ENCODE peak calls at places on chromosomes 7 and 10, in eight cellular contexts. Z, U, Y, M, B, O, W and Q are unnamed samples.

GRCh38 chr7:82722946-82723345 is 279.4 kb upstream of the CACNA2D1 start:
- DNase-seq in M (no peak), Z (no peak), O (no peak), W (no peak), Y (no peak), U (no peak), B (no peak), Q (no peak)

GRCh38 chr7:128398016-128398840 is 11.6 kb downstream of the IMPDH1 start:
- DNase-seq in B (peak), W (peak), Y (no peak), M (peak), Z (peak), O (peak), U (peak), Q (no peak)

GRCh38 chr7:47763063-47763974 is 181.4 kb upstream of the TNS3 start:
- DNase-seq in Z (no peak), B (peak), U (peak), O (peak), M (no peak), W (no peak), Y (no peak), Q (no peak)

GRCh38 chr10:1166101-1166827 is 110.1 kb downstream of the WDR37 start:
- DNase-seq in Y (no peak), Z (no peak), U (no peak), M (no peak), B (no peak), O (peak), W (no peak), Q (no peak)

GRCh38 chr7:129762387-129762969 is 151.0 kb downstream of the NRF1 start:
- DNase-seq in Z (no peak), W (no peak), M (no peak), Y (no peak), B (no peak), U (no peak), O (no peak), Q (no peak)

GRCh38 chr7:103391976-103392375 is 44.5 kb downstream of the PSMC2 start:
- DNase-seq in U (no peak), W (no peak), M (no peak), Y (no peak), B (peak), Z (no peak), O (no peak), Q (no peak)

GRCh38 chr10:89633484-89633883 is 11.6 kb downstream of the PANK1 start:
- DNase-seq in W (no peak), B (peak), U (no peak), M (no peak), Z (no peak), O (no peak), Y (peak), Q (no peak)

GRCh38 chr10:94172332-94172731 is 178.6 kb downstream of the PLCE1 start:
- DNase-seq in O (no peak), B (peak), W (no peak), Z (no peak), M (no peak), Y (no peak), U (no peak), Q (no peak)

GRCh38 chr10:8130973-8131911 is 76.8 kb downstream of the GATA3 start:
- DNase-seq in W (no peak), U (no peak), Z (no peak), B (peak), M (no peak), O (no peak), Y (peak), Q (peak)

GRCh38 chr10:100347568-100348195 is 649 bp downstream of the SCD start:
- DNase-seq in Y (no peak), B (no peak), U (peak), W (no peak), O (no peak), Z (no peak), M (no peak), Q (no peak)

GRCh38 chr10:71708301-71708703 is 11.3 kb downstream of the C10orf105 start:
- DNase-seq in O (peak), M (peak), Z (no peak), B (no peak), Y (no peak), W (peak), U (peak), Q (peak)

GRCh38 chr10:124010024-124010423 is 83.4 kb downstream of the CHST15 start:
- DNase-seq in Z (no peak), U (no peak), Y (no peak), O (no peak), M (no peak), B (no peak), W (no peak), Q (no peak)

GRCh38 chr7:128737867-128738390 is 1.2 kb upstream of the CALU start:
- DNase-seq in Z (no peak), W (no peak), M (no peak), U (no peak), Y (peak), B (peak), O (no peak), Q (no peak)

GRCh38 chr7:33152087-33152486 is 22.7 kb downstream of the BBS9 start:
- DNase-seq in U (no peak), O (no peak), Y (no peak), Z (no peak), W (no peak), B (no peak), M (no peak), Q (no peak)

GRCh38 chr10:21927601-21928000 is 75.9 kb downstream of the DNAJC1 start:
- DNase-seq in W (no peak), Y (no peak), O (no peak), Z (no peak), M (no peak), B (peak), U (no peak), Q (no peak)

GRCh38 chr10:131749767-131750142 is 151.1 kb upstream of the PPP2R2D start:
- DNase-seq in O (no peak), U (no peak), M (peak), Z (no peak), B (no peak), W (no peak), Y (no peak), Q (no peak)

GRCh38 chr7:36281945-36282727 is 107.5 kb upstream of the ANLN start:
- DNase-seq in M (no peak), U (no peak), Z (no peak), O (no peak), B (peak), W (no peak), Y (no peak), Q (no peak)

GRCh38 chr7:18993933-18994668 is 123.3 kb downstream of the TWIST1 start:
- DNase-seq in B (peak), W (no peak), M (no peak), U (no peak), Z (no peak), Y (no peak), O (no peak), Q (no peak)

GRCh38 chr10:103835121-103836045 is 20.0 kb downstream of the SH3PXD2A start:
- DNase-seq in O (peak), U (no peak), M (peak), Z (peak), W (peak), B (peak), Y (no peak), Q (no peak)

GRCh38 chr10:118704711-118705110 is 50.1 kb downstream of the CACUL1 start:
- DNase-seq in U (no peak), B (no peak), O (no peak), Y (no peak), W (no peak), Z (no peak), M (no peak), Q (no peak)

GRCh38 chr7:142349670-142350405 is 92.0 kb upstream of the PRSS58 start:
- DNase-seq in Z (peak), M (no peak), U (no peak), O (no peak), W (no peak), Y (no peak), B (no peak), Q (no peak)

GRCh38 chr10:100744136-100744979 is 1.0 kb upstream of the PAX2 start:
- DNase-seq in O (no peak), Z (no peak), Y (no peak), B (no peak), W (no peak), M (no peak), U (no peak), Q (peak)

DNA sequence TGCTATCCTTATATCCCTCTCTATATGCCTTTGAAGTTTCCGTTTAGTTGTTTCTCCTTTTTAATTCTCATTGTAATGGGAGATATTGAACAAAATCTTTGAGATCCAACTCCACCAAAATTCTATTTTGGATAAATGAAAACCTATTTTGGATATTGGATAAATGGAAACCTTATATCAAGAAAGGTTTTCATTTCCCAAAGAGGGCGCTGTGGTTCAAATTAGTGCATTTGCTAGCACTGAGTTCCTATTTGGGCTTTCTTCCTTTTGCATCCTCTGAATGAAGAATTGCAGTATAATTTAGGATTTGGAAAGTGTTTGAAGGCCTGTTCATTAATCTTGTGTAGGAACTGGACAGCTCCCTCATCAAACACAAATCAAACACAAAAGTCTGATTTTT is 80.7 kb upstream of the KLF14 start:
- DNase-seq in U (no peak), W (no peak), Y (no peak), Z (no peak), M (no peak), B (peak), O (no peak), Q (peak)
- TF ChIP-seq CTCF in U (peak), W (peak), Y (peak), Z (no peak), M (no peak), B (peak), O (no peak), Q (no peak)

GRCh38 chr10:92327445-92328433 is 36.8 kb downstream of the MARCHF5 start:
- DNase-seq in W (no peak), Z (no peak), Y (no peak), B (no peak), M (no peak), O (no peak), U (no peak), Q (no peak)
- H3K4me3 ChIP-seq in W (no peak), Z (no peak), Y (no peak), B (no peak), M (no peak), O (no peak), U (no peak), Q (no peak)

DNA sequence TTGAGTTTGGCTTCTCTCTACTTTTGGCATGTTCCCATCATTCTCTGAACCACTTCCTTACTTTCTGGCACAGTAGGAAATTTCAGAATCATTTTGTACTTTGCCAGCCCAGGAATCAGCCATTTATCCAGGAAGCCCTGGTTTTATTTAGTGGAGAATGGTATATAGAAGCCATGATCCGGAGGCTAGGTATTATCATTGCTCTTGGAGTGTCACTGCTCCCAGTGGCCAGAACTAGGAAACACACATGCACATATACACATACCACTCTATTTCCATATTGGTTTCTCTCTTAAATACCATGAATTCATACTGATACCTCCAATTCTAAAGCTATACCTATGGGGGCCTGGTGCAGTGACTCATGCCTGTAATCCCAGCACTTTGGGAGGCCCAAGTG is 36.3 kb downstream of the SUFU start:
- DNase-seq in B (peak), Z (no peak), W (no peak), O (no peak), U (no peak), Y (no peak), M (no peak), Q (peak)
- TF ChIP-seq CTCF in B (peak), Z (peak), W (peak), O (no peak), U (peak), Y (peak), M (peak), Q (peak)

GRCh38 chr7:157009170-157009777 is 1.2 kb downstream of the MNX1 start:
- DNase-seq in U (no peak), Y (peak), M (no peak), B (no peak), O (peak), Z (peak), W (no peak), Q (no peak)
- H3K4me3 ChIP-seq in U (peak), Y (peak), M (peak), B (no peak), O (peak), Z (peak), W (no peak), Q (peak)

GRCh38 chr7:16419126-16419525 is 2.2 kb downstream of the CRPPA start:
- DNase-seq in U (no peak), M (no peak), Z (no peak), B (no peak), W (no peak), Y (no peak), O (no peak), Q (no peak)
- TF ChIP-seq CTCF in U (no peak), M (no peak), Z (no peak), B (no peak), W (no peak), Y (no peak), O (no peak), Q (no peak)

GRCh38 chr7:3153118-3153517 is 109.5 kb upstream of the CARD11 start:
- DNase-seq in O (no peak), M (no peak), Z (no peak), B (no peak), U (no peak), Y (no peak), W (no peak), Q (no peak)

GRCh38 chr7:3151784-3152183 is 108.1 kb upstream of the CARD11 start:
- DNase-seq in U (no peak), O (no peak), W (no peak), B (no peak), M (no peak), Z (no peak), Y (no peak), Q (no peak)

GRCh38 chr7:3152714-3153113 is 109.0 kb upstream of the CARD11 start:
- DNase-seq in M (no peak), Z (no peak), U (no peak), O (no peak), B (no peak), Y (no peak), W (no peak), Q (no peak)

GRCh38 chr7:3149961-3150516 is 106.4 kb upstream of the CARD11 start:
- DNase-seq in O (no peak), Z (no peak), W (no peak), U (no peak), Y (no peak), M (no peak), B (no peak), Q (no peak)

DNA sequence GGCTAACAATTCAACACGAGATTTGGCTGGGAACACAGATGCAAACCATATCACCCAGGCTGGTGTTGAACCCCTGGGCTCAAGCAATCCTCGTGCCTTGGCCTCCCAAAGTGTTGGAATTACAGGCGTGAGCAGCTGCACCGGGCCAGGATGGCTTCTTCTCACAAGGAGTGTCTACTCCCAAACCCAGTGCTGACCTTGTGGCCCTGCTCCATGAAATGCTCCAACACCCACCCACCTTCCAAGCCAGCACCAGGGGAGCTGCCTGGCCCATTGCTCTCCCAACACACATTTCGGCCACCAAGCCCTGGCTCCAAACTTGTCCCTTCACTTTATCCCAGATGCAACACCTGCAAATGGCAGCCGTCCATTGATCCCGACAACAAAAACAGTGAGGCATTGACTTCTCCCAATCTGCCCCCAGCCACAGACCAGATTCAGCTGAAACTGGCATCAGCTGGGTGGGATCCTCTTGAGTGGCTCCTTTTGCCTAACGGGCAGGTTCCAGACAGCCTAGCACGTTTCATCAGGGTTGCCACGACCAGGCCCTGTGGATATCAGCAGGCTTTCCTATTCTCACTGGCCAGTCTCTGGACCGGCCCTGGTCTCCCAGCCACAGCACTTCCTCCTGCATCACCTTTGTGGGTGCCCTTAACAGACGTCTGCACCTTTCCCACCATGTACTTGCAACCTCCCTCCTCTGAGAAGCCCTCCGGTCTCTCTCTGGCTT is 105.7 kb upstream of the CARD11 start:
- DNase-seq in W (no peak), Z (no peak), O (peak), M (no peak), Y (no peak), U (no peak), B (no peak), Q (no peak)
- H3K4me3 ChIP-seq in W (no peak), Z (no peak), O (no peak), M (no peak), Y (no peak), U (no peak), B (no peak), Q (no peak)